ENCODE peak calls at places on chromosomes 1 and 21, in five cellular contexts. P is cardiac muscle cell, T is right lobe of liver, D is IMR-90, N is fibroblast of the aortic adventitia. I is an unnamed sample.

GRCh38 chr1:201888282-201889033 is at the start of gene SHISA4:
- DNase-seq in P (peak), T (peak), D (peak), N (no peak), I (no peak)

GRCh38 chr1:220119043-220119512 is 25.1 kb downstream of the IARS2 start:
- DNase-seq in P (no peak), T (no peak), D (peak), N (no peak), I (no peak)

GRCh38 chr1:16420719-16421118 is 16.5 kb downstream of the SPATA21 start:
- DNase-seq in P (no peak), T (no peak), D (no peak), N (no peak), I (no peak)

GRCh38 chr1:216686860-216687545 is 36.2 kb downstream of the ESRRG start:
- DNase-seq in P (peak), T (no peak), D (peak), N (no peak), I (no peak)

GRCh38 chr1:174700775-174701174 is 253.0 kb downstream of the GPR52 start:
- DNase-seq in P (no peak), T (no peak), D (no peak), N (peak), I (no peak)

GRCh38 chr1:30242178-30242577 is 481.2 kb downstream of the MATN1 start:
- DNase-seq in P (no peak), T (no peak), D (no peak), N (no peak), I (no peak)

GRCh38 chr1:198726455-198726854 is 87.6 kb downstream of the PTPRC start:
- DNase-seq in P (peak), T (no peak), D (peak), N (peak), I (no peak)

GRCh38 chr1:2888281-2888845 is 86.9 kb upstream of the TTC34 start:
- DNase-seq in P (no peak), T (no peak), D (no peak), N (no peak), I (no peak)

GRCh38 chr1:64482720-64483119 is 12.8 kb downstream of the CACHD1 start:
- DNase-seq in P (no peak), T (no peak), D (no peak), N (no peak), I (no peak)

GRCh38 chr1:232123775-232124659 is 497.4 kb downstream of the DISC1 start:
- DNase-seq in P (peak), T (no peak), D (no peak), N (no peak), I (no peak)

GRCh38 chr1:203328714-203329122 is 22.2 kb downstream of the FMOD start:
- DNase-seq in P (no peak), T (no peak), D (no peak), N (no peak), I (no peak)

GRCh38 chr1:67019600-67020136 is 34.3 kb downstream of the SLC35D1 start:
- DNase-seq in P (peak), T (no peak), D (peak), N (peak), I (peak)

GRCh38 chr1:29812397-29813135 is 576.2 kb downstream of the PTPRU start:
- DNase-seq in P (no peak), T (no peak), D (no peak), N (no peak), I (no peak)

GRCh38 chr1:30746212-30747027 is 11.2 kb downstream of the LAPTM5 start:
- DNase-seq in P (no peak), T (no peak), D (no peak), N (no peak), I (no peak)

GRCh38 chr1:40435471-40435870 is 14.8 kb upstream of the ZFP69B start:
- DNase-seq in P (peak), T (no peak), D (peak), N (peak), I (no peak)

GRCh38 chr1:171055966-171056643 is 34.6 kb upstream of the FMO3 start:
- DNase-seq in P (no peak), T (no peak), D (no peak), N (peak), I (no peak)

GRCh38 chr1:12658531-12659453 is 14.9 kb downstream of the AADACL4 start:
- DNase-seq in P (peak), T (peak), D (peak), N (peak), I (no peak)

GRCh38 chr21:45350206-45350854 is 54.6 kb upstream of the COL18A1 start:
- DNase-seq in P (no peak), T (no peak), D (no peak), N (no peak), I (no peak)

GRCh38 chr1:59412705-59413326 is 115.9 kb downstream of the FGGY start:
- DNase-seq in P (no peak), T (no peak), D (no peak), N (no peak), I (no peak)

GRCh38 chr1:160607051-160608032 is 28.0 kb upstream of the CD84 start:
- DNase-seq in P (peak), T (peak), D (peak), N (peak), I (peak)

GRCh38 chr1:11187000-11187399 is 2.2 kb upstream of the ANGPTL7 start:
- DNase-seq in P (no peak), T (no peak), D (no peak), N (no peak), I (no peak)

GRCh38 chr1:116987256-116987555 is 14.4 kb upstream of the CD101 start:
- DNase-seq in P (no peak), T (no peak), D (no peak), N (no peak), I (no peak)

GRCh38 chr21:36045993-36046392 is 14.3 kb downstream of the SETD4 start:
- DNase-seq in P (no peak), T (no peak), D (peak), N (no peak), I (no peak)

GRCh38 chr1:226884116-226884515 is 13.7 kb downstream of the PSEN2 start:
- DNase-seq in P (no peak), T (no peak), D (peak), N (no peak), I (no peak)

GRCh38 chr1:160779662-160780397 is 16.1 kb upstream of the LY9 start:
- DNase-seq in P (peak), T (no peak), D (no peak), N (no peak), I (no peak)

GRCh38 chr21:34227386-34227852 is 136.4 kb upstream of the KCNE2 start:
- DNase-seq in P (peak), T (no peak), D (peak), N (peak), I (no peak)

GRCh38 chr1:201634261-201634660 is 95.3 kb downstream of the NAV1 start:
- DNase-seq in P (peak), T (no peak), D (peak), N (peak), I (no peak)

GRCh38 chr1:63798284-63798683 is 24.5 kb downstream of the ROR1 start:
- DNase-seq in P (no peak), T (no peak), D (no peak), N (no peak), I (no peak)

GRCh38 chr1:22139817-22140216 is 3.1 kb downstream of the WNT4 start:
- DNase-seq in P (no peak), T (no peak), D (no peak), N (no peak), I (no peak)

GRCh38 chr1:159949123-159949522 is 3.7 kb upstream of the IGSF9 start:
- DNase-seq in P (no peak), T (no peak), D (no peak), N (no peak), I (no peak)

GRCh38 chr1:98296681-98297080 is 364.8 kb upstream of the SNX7 start:
- DNase-seq in P (no peak), T (no peak), D (no peak), N (no peak), I (no peak)

GRCh38 chr1:116628448-116628847 is 39.1 kb downstream of the IGSF3 start:
- DNase-seq in P (no peak), T (no peak), D (no peak), N (no peak), I (no peak)

GRCh38 chr1:205283270-205284147 is 38.0 kb downstream of the NUAK2 start:
- DNase-seq in P (no peak), T (no peak), D (no peak), N (no peak), I (no peak)

DNA sequence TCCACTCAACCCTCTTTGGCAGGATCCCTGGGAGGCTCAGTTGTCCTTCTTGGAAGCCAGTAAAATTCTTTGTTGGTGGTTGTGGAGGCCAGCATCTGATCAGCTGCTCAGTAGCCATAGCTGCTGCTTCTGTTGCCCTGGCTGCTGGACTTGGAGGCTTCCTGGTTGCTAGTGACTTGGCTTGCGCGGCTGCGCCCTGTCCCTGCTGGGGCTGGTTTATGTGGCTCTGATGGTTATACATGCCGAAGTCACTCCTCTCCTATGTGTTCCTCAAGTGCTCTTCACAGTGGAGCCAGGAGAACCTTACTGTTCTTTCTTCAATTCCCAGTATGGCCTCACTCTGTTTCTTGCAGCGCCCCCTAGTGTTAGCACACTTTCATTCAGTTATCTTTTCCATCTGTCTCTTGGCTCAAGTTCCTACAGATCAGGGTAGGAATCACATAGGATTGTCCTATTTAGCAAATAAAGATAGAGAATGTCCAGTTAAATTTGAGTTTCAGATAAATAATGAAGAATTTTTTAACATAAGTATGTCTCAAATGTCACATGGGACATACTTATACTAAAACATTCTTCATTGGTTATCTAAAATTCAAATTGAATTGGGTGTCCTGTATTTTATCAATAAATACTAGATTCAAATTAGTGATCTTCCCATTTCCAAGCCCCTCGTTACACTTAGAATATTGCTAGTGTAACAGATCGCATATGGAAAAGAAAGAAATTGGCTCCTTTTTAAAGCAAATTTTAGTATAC is 176.5 kb downstream of the TGFB2 start:
- DNase-seq in P (peak), T (peak), D (peak), N (peak), I (no peak)
- TF ChIP-seq CTCF in P (peak), T (peak), D (peak), N (peak), I (no peak)

GRCh38 chr1:207669469-207670111 is 24.7 kb downstream of the CR1L start:
- DNase-seq in P (no peak), T (no peak), D (no peak), N (no peak), I (no peak)
- H3K4me3 ChIP-seq in P (no peak), T (peak), D (no peak), N (no peak), I (no peak)

GRCh38 chr1:5640845-5641244 is 351.4 kb downstream of the NPHP4 start:
- DNase-seq in P (no peak), T (no peak), D (no peak), N (no peak), I (no peak)
- TF ChIP-seq CTCF in P (no peak), T (no peak), D (no peak), N (no peak), I (no peak)

DNA sequence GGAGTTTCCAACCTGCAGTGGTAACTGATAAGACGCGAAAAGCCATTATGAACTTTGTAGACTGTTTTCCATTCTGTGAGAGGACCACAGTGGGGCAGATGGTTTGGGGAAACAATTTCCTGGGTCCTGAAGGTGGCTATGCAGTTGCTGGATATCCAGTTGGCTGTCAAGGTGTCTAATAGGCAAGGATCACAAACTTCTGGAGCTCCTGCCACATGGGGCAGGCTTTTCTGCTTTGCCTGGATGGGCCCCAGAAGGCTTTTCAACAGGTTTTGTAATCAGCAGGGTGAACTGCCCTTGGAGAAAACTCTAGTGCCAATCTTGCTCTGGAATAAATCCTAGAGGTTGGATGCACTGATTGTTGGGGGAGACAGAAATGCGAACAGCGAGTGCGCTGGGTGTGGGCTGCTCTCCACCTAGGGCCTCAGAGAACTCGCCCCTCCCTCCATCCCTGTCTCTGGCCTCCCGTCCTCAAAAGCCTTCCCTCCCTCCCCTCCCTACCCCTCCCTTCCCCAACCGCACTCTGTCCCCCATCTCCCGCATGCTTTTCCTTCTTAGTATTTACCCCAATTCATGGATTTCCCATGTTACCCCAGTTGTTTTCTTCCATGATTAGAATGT is 210.3 kb upstream of the USP24 start:
- DNase-seq in P (no peak), T (no peak), D (no peak), N (no peak), I (no peak)
- H3K4me3 ChIP-seq in P (no peak), T (no peak), D (no peak), N (no peak), I (no peak)

GRCh38 chr1:211517006-211517405 is 25.0 kb upstream of the RD3 start:
- DNase-seq in P (no peak), T (no peak), D (no peak), N (no peak), I (no peak)
- TF ChIP-seq CTCF in P (no peak), T (no peak), D (no peak), N (no peak), I (no peak)

DNA sequence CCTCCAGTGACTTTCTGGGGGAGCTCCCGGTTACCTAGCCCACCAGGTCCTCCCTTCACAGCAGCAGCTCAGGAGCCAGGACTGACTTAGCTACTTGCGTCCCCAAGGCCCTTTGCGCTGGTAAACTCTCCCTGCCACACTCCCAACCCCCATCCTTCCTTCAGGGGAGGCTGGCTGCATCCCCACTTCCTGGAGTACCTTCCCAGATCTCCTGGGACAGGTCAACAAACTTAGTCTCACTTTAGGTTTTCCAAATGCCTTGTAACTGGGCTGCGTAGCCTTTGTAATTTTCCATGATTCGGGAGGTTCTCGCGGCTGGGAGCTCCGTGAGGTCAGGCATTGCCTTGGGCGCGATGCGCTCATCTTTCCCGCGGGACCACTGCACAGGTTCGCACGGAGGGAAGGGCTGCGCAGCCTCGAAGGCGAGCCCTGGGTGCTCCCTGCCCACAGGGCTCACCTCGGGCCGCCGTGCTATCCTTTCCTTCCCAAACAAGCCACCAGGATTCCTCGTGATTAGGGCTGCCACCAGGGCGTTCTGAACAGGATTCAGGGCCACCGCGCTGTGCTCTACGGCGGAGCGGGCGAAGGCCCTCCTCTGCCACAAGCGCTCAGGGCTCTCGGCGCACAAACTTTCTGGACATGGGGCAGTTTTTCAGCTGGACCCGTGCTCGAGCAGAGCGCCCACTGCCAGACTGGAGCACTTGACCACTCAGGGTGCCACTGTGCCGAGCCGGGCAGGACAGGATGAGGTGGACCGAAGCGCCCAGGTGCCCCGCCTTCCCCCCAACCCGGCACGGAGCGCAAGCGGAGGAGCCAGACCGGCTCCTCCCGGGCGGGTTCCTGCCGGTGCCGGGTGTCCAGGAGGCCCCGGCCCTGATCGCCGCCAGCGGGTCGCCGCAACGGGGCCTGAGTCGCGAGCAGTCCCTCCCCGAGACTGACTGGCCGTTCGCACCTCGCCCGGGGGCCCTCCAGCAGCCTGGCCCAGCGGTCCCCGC is 1.1 kb downstream of the TMPRSS2 start:
- DNase-seq in P (no peak), T (no peak), D (no peak), N (no peak), I (no peak)
- H3K4me3 ChIP-seq in P (peak), T (peak), D (no peak), N (no peak), I (no peak)

DNA sequence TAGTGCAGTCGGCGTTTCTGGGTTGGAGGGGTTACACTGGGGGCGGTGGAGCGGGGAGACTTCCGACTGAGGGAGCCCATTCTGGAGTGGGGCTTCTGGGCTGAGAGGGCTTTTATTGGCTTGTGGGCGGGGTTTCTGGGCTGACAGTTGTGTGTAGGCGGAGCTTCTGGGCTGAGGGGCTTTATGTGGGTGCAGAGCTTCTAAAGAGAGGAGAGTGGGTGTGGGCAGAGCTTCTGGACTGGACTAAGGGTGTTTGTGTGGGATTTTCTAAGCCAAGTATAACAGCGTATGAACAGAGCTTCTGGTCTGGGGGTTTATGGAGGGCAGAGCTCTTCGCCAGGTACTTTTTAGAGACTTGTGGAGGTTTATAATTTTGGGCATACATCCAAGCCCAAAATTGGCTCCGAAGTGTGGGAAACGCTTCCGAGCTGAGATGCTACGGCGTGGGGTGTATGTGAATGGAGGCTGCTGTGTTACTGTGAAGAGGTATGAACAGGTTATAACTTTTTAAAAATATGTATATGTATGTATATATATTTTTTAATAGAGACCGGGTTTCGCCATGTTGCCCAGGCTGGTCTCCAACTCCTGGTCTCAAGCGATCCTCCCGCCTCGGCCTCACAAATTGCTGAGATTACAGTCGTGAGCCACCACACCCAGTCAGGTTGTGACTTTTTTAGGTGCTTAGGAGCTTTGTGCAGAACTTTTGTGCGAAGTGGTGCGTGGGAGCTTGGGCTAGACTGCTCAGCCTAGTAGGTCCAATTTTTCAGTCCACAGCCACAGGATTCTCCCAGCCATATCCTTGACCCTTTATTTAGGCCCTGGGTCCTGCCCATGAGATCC is 869 bp downstream of the TMEM39B start:
- DNase-seq in P (no peak), T (no peak), D (no peak), N (no peak), I (no peak)
- TF ChIP-seq CTCF in P (peak), T (no peak), D (no peak), N (peak), I (peak)

I was measured in AG04449.